ENCODE peak calls at places on chromosomes 3 and 15, in ten cellular contexts. B, A, V, Q, J, T, G, K, X and W are unnamed samples. For H3K4me1, the result is how much of the 10 kb centered on the place peaks cover.

GRCh38 chr3:72664576-72664975 is 183.7 kb downstream of the SHQ1 start:
- DNase-seq in X (no peak), T (no peak), A (no peak), G (no peak), V (no peak), J (no peak), Q (no peak), B (no peak), K (no peak), W (no peak)

GRCh38 chr3:50550079-50550736 is 17.3 kb downstream of the C3orf18 start:
- DNase-seq in A (no peak), J (peak), Q (no peak), K (peak), B (peak), G (peak), X (peak), T (peak), V (peak), W (peak)

GRCh38 chr3:188183452-188183851 is 29.5 kb downstream of the LPP start:
- DNase-seq in V (no peak), Q (no peak), G (no peak), J (no peak), B (peak), K (no peak), X (no peak), A (no peak), T (no peak), W (no peak)

GRCh38 chr3:136141891-136142290 is 54.2 kb downstream of the MSL2 start:
- DNase-seq in J (no peak), K (no peak), Q (no peak), G (no peak), B (no peak), A (no peak), X (no peak), T (no peak), V (no peak), W (no peak)

GRCh38 chr3:149180057-149180573 is 41.5 kb downstream of the CP start:
- DNase-seq in B (peak), Q (peak), V (peak), K (peak), X (no peak), T (no peak), A (peak), G (peak), J (peak), W (no peak)

GRCh38 chr3:141649871-141650270 is 88.2 kb upstream of the RNF7 start:
- DNase-seq in G (no peak), A (no peak), K (no peak), T (no peak), X (no peak), Q (no peak), J (no peak), B (no peak), V (no peak), W (no peak)

GRCh38 chr3:128190501-128190900 is 37.2 kb downstream of the EEFSEC start:
- DNase-seq in G (no peak), B (no peak), V (no peak), X (no peak), T (no peak), J (no peak), A (no peak), Q (no peak), K (no peak), W (no peak)

GRCh38 chr15:66951976-66952375 is 113.4 kb upstream of the SMAD3 start:
- DNase-seq in T (no peak), J (no peak), G (no peak), Q (no peak), V (no peak), B (no peak), X (no peak), A (no peak), K (no peak), W (no peak)

GRCh38 chr15:101313041-101313761 is 18.2 kb upstream of the SNRPA1 start:
- DNase-seq in T (no peak), G (no peak), X (no peak), J (no peak), Q (no peak), A (peak), B (no peak), V (no peak), K (peak), W (no peak)

GRCh38 chr3:107753494-107753893 is 230.7 kb downstream of the BBX start:
- DNase-seq in X (peak), J (no peak), V (peak), T (no peak), A (no peak), K (no peak), B (no peak), Q (no peak), G (no peak), W (peak)

GRCh38 chr3:15451468-15452113 is 24.2 kb downstream of the EAF1 start:
- DNase-seq in B (no peak), J (no peak), Q (no peak), V (no peak), T (no peak), A (peak), K (no peak), G (no peak), X (no peak), W (no peak)

GRCh38 chr3:27228805-27229204 is 140.4 kb downstream of the NEK10 start:
- DNase-seq in G (no peak), A (no peak), T (no peak), V (no peak), X (peak), K (no peak), B (no peak), Q (no peak), J (no peak), W (no peak)

DNA sequence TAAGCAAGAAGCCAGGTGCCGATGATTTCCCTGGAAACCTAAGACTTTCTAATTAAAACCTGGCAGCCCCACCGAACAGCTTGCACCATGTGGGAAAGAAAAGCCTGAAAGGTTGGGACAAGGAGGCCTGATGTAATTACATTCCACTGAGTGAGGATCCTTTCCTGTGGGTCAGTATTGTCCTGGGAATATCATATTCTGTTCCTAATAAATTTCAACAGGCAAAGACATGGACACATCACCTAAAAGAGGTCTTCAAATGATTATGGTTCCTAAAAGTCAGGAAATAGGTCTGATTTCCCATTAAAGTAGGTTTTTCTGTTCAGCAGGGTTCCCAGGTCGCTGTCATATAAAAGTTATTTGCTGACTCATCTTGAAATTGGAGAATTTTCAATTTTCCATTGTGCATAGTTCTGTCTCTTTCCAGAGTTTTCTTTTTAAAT is 58.5 kb downstream of the DUT start:
- DNase-seq in K (no peak), T (no peak), Q (no peak), A (no peak), J (no peak), G (no peak), B (no peak), X (no peak), V (no peak), W (no peak)
- H3K4me1 ChIP-seq in K (under half), T (under half), Q (under half), A (under half), J (under half), G (under half), B (under half), X (under half), V (under half), W (under half)

DNA sequence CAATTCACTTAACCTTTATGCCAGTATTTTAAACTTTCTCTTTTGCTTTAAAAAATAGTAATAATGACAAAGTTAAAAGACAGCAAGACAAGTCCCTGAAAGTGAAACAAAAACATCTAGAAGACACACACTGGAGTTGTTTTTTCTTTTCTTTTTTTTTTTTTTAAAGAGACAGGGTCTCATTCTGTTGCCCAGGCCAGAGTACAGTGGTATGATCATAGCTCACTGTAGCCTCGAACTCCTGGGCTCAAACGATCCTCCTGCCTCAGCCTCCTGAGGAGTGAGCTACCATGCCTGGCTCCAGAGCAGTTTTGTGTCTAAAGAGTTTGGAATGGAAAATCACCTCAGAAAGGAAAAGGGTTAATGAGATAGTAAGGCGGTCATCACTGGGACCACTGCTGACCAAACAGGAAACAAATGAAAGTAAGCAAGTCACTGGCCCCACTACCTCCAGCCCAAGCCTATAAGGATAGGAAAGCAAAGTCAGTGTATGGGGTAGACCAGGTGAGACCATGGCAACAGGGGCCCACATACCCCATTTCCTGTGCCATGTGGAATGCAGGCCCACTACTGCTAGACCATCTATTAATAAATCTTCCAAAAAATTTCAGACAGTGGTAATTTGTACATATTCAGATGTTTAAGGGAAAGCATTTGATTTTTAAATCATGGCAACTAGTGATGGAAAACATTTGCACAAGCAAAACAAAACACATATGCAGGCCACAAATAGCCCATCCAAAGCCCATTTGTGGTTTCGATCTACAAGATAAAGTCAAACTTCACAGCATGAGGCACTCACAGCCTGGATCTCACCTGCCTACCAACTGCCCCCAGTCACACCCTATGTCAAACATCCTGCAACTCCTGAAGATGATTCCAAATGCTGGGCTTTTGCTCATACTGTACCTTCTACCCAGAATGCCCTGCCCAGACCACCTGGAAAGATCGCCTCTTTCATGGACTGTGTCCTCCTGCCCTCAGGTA is 62.6 kb downstream of the OSBPL10 start:
- DNase-seq in G (no peak), Q (no peak), X (no peak), V (no peak), A (no peak), J (no peak), B (no peak), K (no peak), T (no peak), W (no peak)
- H3K4me3 ChIP-seq in G (no peak), Q (no peak), X (no peak), V (no peak), A (peak), J (peak), B (peak), K (no peak), T (no peak), W (no peak)

GRCh38 chr3:64560802-64561502 is 126.8 kb downstream of the ADAMTS9 start:
- DNase-seq in J (no peak), Q (no peak), X (no peak), T (no peak), V (no peak), G (no peak), B (no peak), A (no peak), K (no peak), W (no peak)
- TF ChIP-seq CTCF in J (no peak), Q (no peak), X (no peak), T (no peak), V (no peak), G (no peak), B (no peak), A (no peak), K (no peak), W (no peak)

GRCh38 chr15:64746921-64747320 is 28.5 kb downstream of the RBPMS2 start:
- DNase-seq in B (no peak), T (no peak), Q (no peak), A (no peak), K (no peak), G (no peak), J (no peak), X (no peak), V (no peak), W (no peak)
- H3K4me1 ChIP-seq in B (under half), T (under half), Q (under half), A (under half), K (under half), G (under half), J (under half), X (under half), V (under half), W (under half)

GRCh38 chr3:32816439-32817194 is 1.2 kb upstream of the TRIM71 start:
- DNase-seq in J (no peak), T (no peak), G (no peak), Q (peak), A (peak), X (peak), K (no peak), V (peak), B (no peak), W (peak)
- H3K4me3 ChIP-seq in J (peak), T (peak), G (no peak), Q (peak), A (peak), X (peak), K (peak), V (peak), B (peak), W (peak)

DNA sequence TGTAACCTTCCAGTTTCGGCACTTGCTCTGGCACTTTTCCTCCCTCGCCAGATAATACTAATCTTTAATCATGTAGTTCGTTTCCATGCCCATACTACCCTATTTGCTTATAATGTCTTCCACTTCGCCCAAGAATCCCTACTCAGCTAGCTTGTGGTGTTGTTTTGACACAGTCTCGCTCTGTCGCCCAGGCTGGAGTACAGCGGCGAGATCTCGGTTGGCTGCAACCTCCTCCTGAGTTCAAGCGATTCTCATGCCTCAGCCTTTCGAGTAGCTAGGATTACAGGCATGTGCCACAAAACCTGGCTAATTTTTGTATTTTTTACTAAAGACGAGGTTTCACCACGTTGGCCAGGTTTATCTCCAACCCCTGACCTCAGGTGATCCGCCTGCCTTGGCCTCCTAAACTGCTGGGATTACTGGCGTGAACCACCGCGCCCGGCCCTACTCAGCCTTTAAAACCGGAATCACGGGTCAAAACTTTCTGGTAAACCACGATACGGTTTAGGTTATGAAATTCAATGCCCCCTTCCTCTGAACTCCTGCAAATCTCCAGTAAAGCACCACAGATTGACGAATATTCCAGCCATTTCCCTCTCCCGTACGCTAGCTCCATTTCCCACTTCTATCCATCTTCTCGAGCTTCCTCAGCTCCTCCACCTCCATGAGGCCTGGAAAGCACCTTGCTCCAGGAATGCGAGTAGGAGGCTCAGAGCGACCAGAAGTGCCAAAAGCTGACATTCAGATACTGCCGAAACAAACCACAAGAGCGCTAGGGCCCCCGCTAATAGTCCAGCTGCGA is 869 bp upstream of the RAD51 start:
- DNase-seq in J (no peak), B (no peak), V (no peak), G (peak), A (no peak), K (no peak), X (no peak), Q (no peak), T (no peak), W (no peak)
- TF ChIP-seq CTCF in J (no peak), B (no peak), V (no peak), G (no peak), A (no peak), K (no peak), X (no peak), Q (peak), T (no peak), W (no peak)

GRCh38 chr15:63071288-63071909 is 28.9 kb downstream of the TPM1 start:
- DNase-seq in X (no peak), J (no peak), V (no peak), A (no peak), B (no peak), K (no peak), Q (no peak), T (no peak), G (no peak), W (no peak)
- H3K4me1 ChIP-seq in X (under half), J (under half), V (under half), A (under half), B (under half), K (under half), Q (under half), T (under half), G (under half), W (under half)

DNA sequence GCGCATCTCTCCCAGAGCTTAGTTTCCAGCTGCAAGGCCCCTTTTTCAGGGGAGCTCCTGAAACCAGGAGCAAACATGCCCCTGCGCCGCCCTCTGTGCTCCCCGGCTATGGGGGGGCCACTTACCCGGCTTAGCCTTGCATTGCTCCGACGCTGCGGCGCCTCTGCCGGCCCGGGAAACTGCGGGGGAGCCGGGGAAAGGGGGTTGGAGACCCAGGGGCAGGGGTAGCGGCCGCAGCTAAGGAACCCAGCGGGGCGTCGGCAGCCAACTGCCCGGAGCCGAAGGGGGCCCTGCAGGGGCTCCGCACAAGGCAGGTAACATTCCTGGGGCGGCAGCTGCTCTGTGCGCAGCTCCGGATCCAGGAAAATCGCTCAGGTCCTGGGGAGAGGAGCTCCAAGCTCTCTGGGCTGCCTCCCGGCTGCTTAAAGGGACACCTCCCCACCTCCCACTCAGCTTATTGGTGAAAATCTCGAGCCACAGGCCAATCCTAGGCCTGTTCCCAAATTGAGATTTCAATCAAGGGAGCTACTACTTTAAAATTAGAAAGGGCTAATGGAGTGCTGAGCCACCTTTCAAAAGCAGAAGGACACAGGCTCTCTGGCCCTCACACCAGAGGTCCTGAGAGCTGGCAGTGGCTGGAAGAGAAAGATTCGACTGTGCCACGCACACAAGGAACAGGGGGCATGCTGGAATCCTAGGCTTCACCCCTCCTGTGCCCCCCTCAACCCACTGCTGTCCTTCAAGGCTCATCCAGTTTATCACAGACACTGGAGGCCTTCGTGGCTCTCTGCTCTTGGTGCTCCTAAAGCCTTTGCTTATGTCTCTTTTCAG is 42.7 kb upstream of the PRICKLE2 start:
- DNase-seq in K (peak), J (peak), G (peak), V (peak), X (peak), Q (peak), A (peak), B (peak), T (no peak), W (no peak)
- H3K4me3 ChIP-seq in K (peak), J (peak), G (peak), V (peak), X (peak), Q (peak), A (peak), B (peak), T (no peak), W (no peak)

GRCh38 chr3:4528802-4529201 is 35.7 kb downstream of the ITPR1 start:
- DNase-seq in V (no peak), T (no peak), J (no peak), A (no peak), G (no peak), B (no peak), X (no peak), Q (no peak), K (no peak), W (no peak)

GRCh38 chr3:4531478-4532025 is 38.4 kb downstream of the ITPR1 start:
- DNase-seq in G (no peak), T (no peak), J (no peak), B (no peak), Q (no peak), X (no peak), A (no peak), V (peak), K (peak), W (peak)

GRCh38 chr3:4532535-4533112 is 39.5 kb downstream of the ITPR1 start:
- DNase-seq in T (no peak), Q (no peak), B (no peak), K (no peak), X (peak), A (no peak), J (no peak), G (no peak), V (no peak), W (no peak)

GRCh38 chr3:4529901-4530588 is 36.9 kb downstream of the ITPR1 start:
- DNase-seq in Q (no peak), K (no peak), B (no peak), G (no peak), T (no peak), J (no peak), V (no peak), X (no peak), A (no peak), W (no peak)

GRCh38 chr3:4533489-4534443 is 40.6 kb downstream of the ITPR1 start:
- DNase-seq in B (peak), J (no peak), K (peak), T (no peak), G (peak), A (no peak), Q (no peak), X (peak), V (no peak), W (peak)
- TF ChIP-seq CTCF in B (no peak), J (no peak), K (no peak), T (no peak), G (no peak), A (no peak), Q (no peak), X (peak), V (no peak), W (no peak)

GRCh38 chr3:62095080-62095479 is 278.3 kb downstream of the FEZF2 start:
- DNase-seq in G (no peak), K (no peak), Q (no peak), J (no peak), X (no peak), A (no peak), V (no peak), B (no peak), T (no peak), W (no peak)

GRCh38 chr3:62095756-62096155 is 277.6 kb downstream of the FEZF2 start:
- DNase-seq in B (no peak), A (no peak), Q (no peak), T (no peak), J (no peak), G (no peak), K (no peak), X (no peak), V (no peak), W (no peak)

GRCh38 chr3:62096521-62096920 is 276.8 kb downstream of the FEZF2 start:
- DNase-seq in X (no peak), J (no peak), G (no peak), A (no peak), T (no peak), Q (no peak), K (no peak), B (no peak), V (no peak), W (no peak)

GRCh38 chr3:62093025-62093424 is 280.3 kb downstream of the FEZF2 start:
- DNase-seq in B (no peak), Q (no peak), K (no peak), A (no peak), T (no peak), V (no peak), X (no peak), G (no peak), J (no peak), W (no peak)

DNA sequence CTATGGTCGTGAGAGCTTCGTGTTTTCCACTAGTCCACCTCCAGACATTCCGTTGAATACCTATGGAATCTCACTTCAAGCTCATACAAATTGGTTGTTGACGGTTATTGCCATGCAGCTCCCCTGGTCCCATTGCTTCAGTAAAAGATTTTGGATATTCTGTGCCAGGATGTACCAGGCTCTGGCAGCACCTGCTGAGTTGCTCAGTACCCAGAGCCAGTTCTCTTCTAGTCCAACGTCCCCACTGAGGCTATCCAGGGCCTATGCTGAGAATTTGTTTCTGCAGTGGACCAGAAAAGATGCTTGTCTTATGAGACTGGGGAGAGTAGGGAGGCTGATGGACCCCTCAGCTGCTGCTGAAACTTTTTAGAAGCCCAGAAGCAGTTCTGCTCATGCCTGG is 278.9 kb downstream of the FEZF2 start:
- DNase-seq in X (no peak), G (no peak), A (no peak), Q (no peak), K (no peak), B (no peak), T (no peak), J (no peak), V (no peak), W (no peak)
- H3K4me1 ChIP-seq in X (under half), G (under half), A (under half), Q (under half), K (under half), B (under half), T (under half), J (under half), V (under half), W (under half)